ENCODE peak calls at places on chromosomes 1 and 21, in four cellular contexts. G is NT2/D1; Y is CD8-positive, alpha-beta memory T cell; C is fibroblast of lung. U is an unnamed sample.

GRCh38 chr1:112673589-112674439 is 645 bp upstream of the MOV10 start:
- DNase-seq in G (no peak), Y (no peak), C (peak; percentile 79), U (peak; percentile 37)

GRCh38 chr21:46202592-46203202 is 18.4 kb upstream of the SPATC1L start:
- DNase-seq in Y (peak; percentile 11), G (peak; percentile 87), C (no peak), U (no peak)

GRCh38 chr1:33302325-33302724 is 18.6 kb downstream of the A3GALT2 start:
- DNase-seq in Y (no peak), C (no peak), G (no peak), U (no peak)

GRCh38 chr1:51576085-51576444 is 40.8 kb upstream of the OSBPL9 start:
- DNase-seq in Y (no peak), C (no peak), G (no peak), U (no peak)

GRCh38 chr1:5513891-5514515 is 478.2 kb downstream of the NPHP4 start:
- DNase-seq in C (no peak), G (no peak), Y (no peak), U (no peak)

GRCh38 chr1:37850352-37850955 is 8.9 kb downstream of the MTF1 start:
- DNase-seq in C (no peak), Y (no peak), G (no peak), U (no peak)

GRCh38 chr1:117367769-117368059 is 465 bp downstream of the MAN1A2 start:
- DNase-seq in Y (no peak), C (no peak), G (no peak), U (peak; percentile 16)

GRCh38 chr1:228289239-228289849 is 81.5 kb downstream of the OBSCN start:
- DNase-seq in Y (peak; percentile 38), G (no peak), C (no peak), U (no peak)

GRCh38 chr21:35095859-35096291 is 46.8 kb upstream of the RUNX1 start:
- DNase-seq in G (no peak), C (peak; percentile 77), Y (no peak), U (no peak)

GRCh38 chr1:168972225-168972624 is 134.3 kb upstream of the ATP1B1 start:
- DNase-seq in G (no peak), C (no peak), Y (no peak), U (no peak)

GRCh38 chr1:223731076-223731770 is 18.9 kb downstream of the CAPN2 start:
- DNase-seq in G (no peak), Y (no peak), C (peak; percentile 74), U (no peak)

GRCh38 chr1:118223426-118223825 is 38.4 kb upstream of the SPAG17 start:
- DNase-seq in Y (no peak), C (no peak), G (peak; percentile 48), U (peak; percentile 71)

GRCh38 chr1:155064109-155064812 is 721 bp downstream of the EFNA4 start:
- DNase-seq in C (no peak), Y (no peak), G (no peak), U (peak; percentile 61)

GRCh38 chr21:42618713-42619112 is 34.7 kb upstream of the PDE9A start:
- DNase-seq in C (no peak), G (no peak), Y (no peak), U (no peak)

GRCh38 chr1:85611856-85612255 is 31.3 kb downstream of the CCN1 start:
- DNase-seq in Y (no peak), G (no peak), C (peak; percentile 99), U (no peak)

GRCh38 chr1:77639056-77639455 is 43.4 kb downstream of the ZZZ3 start:
- DNase-seq in G (no peak), Y (no peak), C (peak; percentile 45), U (no peak)

GRCh38 chr21:27206368-27206982 is 239.6 kb upstream of the ADAMTS5 start:
- DNase-seq in G (peak; percentile 67), Y (no peak), C (no peak), U (no peak)

GRCh38 chr1:111225717-111226400 is 1.7 kb upstream of the CHI3L2 start:
- DNase-seq in C (no peak), G (no peak), Y (no peak), U (peak; percentile 91)

GRCh38 chr1:29736582-29737188 is 500.4 kb downstream of the PTPRU start:
- DNase-seq in C (peak; percentile 65), Y (no peak), G (peak; percentile 77), U (no peak)

GRCh38 chr1:4932666-4933065 is 278.3 kb downstream of the AJAP1 start:
- DNase-seq in Y (no peak), C (no peak), G (no peak), U (no peak)

GRCh38 chr1:174872615-174873058 is 127.1 kb upstream of the CACYBP start:
- DNase-seq in Y (no peak), C (no peak), G (no peak), U (no peak)

GRCh38 chr1:2003564-2004131 is at the start of gene CFAP74:
- DNase-seq in C (peak; percentile 50), Y (no peak), G (peak; percentile 72), U (peak; percentile 90)

GRCh38 chr1:194104247-194104844 is 917.9 kb upstream of the B3GALT2 start:
- DNase-seq in Y (no peak), G (no peak), C (no peak), U (no peak)

GRCh38 chr1:41799723-41800122 is 119.0 kb downstream of the HIVEP3 start:
- DNase-seq in Y (no peak), C (peak; percentile 39), G (no peak), U (no peak)
- H3K4me1 ChIP-seq in Y (peaks cover 56% of the 10 kb centered on the region), C (no peaks in the 10 kb centered on the region), G (no peaks in the 10 kb centered on the region), U (no peaks in the 10 kb centered on the region)

DNA sequence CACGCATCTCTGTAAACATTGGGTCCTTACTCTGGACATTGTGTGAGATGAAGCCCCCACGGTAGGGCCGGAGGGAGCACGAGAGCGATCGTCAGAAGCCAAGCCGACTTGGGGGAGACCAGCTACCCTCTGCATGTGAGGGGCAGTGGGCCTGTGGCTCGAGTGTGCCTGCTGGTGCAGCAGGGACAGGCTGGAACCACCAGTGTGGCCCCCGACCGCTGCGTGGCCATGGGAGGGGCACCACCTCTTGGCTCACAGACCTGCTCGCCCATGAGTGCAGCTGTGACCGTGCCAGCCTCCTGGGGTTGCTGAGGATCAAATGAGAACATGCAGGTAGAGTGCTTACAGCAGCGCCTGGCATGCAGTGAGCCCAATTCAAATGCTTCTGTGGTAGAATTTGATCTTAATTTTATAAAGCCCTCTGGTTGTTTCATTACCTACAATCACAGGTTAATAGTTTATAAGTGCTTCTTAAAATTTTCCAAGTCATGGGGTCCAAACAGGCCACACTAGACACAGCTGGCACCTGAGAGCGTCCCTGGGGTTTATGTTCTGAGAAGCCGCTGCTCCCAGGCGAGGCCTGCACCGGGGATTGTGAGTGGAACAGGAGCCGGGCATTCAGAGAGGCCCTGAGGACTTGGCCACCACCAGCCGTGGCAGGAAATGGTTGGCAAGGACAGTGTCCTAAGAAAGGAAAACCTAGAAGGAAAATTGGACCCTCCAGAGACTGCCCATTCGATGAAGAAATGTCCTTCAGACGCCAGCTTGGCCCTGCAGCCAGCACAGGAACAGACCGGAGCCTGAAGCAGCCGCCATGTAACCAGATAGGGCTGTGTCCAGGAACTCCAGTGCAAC is 22.6 kb upstream of the ADARB1 start:
- DNase-seq in G (no peak), C (no peak), Y (peak; percentile 38), U (no peak)
- H3K4me3 ChIP-seq in G (no peak overlapping the region), C (no peak overlapping the region), Y (no peak overlapping the region), U (no peak overlapping the region)

GRCh38 chr1:214444159-214444939 is 107.1 kb downstream of the PTPN14 start:
- DNase-seq in Y (no peak), G (no peak), C (no peak), U (no peak)

GRCh38 chr1:214447557-214447871 is 103.9 kb downstream of the PTPN14 start:
- DNase-seq in C (peak; percentile 23), Y (no peak), G (no peak), U (no peak)

GRCh38 chr1:214445846-214446614 is 105.4 kb downstream of the PTPN14 start:
- DNase-seq in Y (no peak), C (peak; percentile 87), G (no peak), U (peak; percentile 78)

GRCh38 chr1:214446772-214447556 is 104.4 kb downstream of the PTPN14 start:
- DNase-seq in C (peak; percentile 84), G (peak; percentile 96), Y (no peak), U (peak; percentile 47)

DNA sequence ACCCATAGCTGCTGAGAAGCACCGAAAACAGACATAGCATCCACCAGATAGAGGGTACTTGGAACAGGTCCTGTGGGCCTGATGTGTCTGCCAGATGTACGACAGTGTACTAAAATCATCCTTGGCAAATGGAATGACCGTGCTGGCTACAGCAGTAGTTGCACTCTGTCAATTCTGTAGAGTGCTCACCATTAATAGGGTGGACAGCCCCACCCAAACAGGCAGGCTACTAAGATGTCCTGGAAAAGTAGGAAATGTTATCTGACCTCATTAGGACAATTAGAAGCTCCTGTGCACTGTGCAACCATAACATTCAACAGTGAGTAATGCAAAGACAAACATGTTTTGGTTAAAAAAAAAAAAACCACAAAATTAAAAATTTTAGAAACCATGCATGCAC is 106.2 kb downstream of the PTPN14 start:
- DNase-seq in Y (no peak), C (peak; percentile 42), G (no peak), U (no peak)
- H3K4me1 ChIP-seq in Y (no peaks in the 10 kb centered on the region), C (peaks cover 22% of the 10 kb centered on the region), G (peaks cover 1% of the 10 kb centered on the region), U (peaks cover 31% of the 10 kb centered on the region)

GRCh38 chr1:21436488-21437340 is 3.2 kb upstream of the NBPF3 start:
- DNase-seq in C (no peak), G (no peak), Y (no peak), U (peak; percentile 26)
- H3K4me3 ChIP-seq in C (peak overlapping the region; percentile 31), G (peak overlapping the region; percentile 30), Y (no peak overlapping the region), U (no peak overlapping the region)

GRCh38 chr1:54851406-54851805 is 35.6 kb downstream of the DHCR24 start:
- DNase-seq in Y (no peak), C (no peak), G (no peak), U (no peak)

GRCh38 chr1:54851928-54852524 is 35.0 kb downstream of the DHCR24 start:
- DNase-seq in G (no peak), C (no peak), Y (no peak), U (no peak)

GRCh38 chr1:54853096-54853792 is 33.8 kb downstream of the DHCR24 start:
- DNase-seq in C (no peak), Y (no peak), G (no peak), U (no peak)

GRCh38 chr1:54854376-54855020 is 32.5 kb downstream of the DHCR24 start:
- DNase-seq in Y (no peak), G (no peak), C (no peak), U (no peak)

GRCh38 chr1:54853793-54854370 is 33.1 kb downstream of the DHCR24 start:
- DNase-seq in C (no peak), Y (no peak), G (no peak), U (no peak)
- H3K4me1 ChIP-seq in C (peaks cover 21% of the 10 kb centered on the region), Y (no peaks in the 10 kb centered on the region), G (peaks cover 7% of the 10 kb centered on the region), U (no peaks in the 10 kb centered on the region)

GRCh38 chr1:172143384-172144025 is 277.0 kb upstream of the C1orf105 start:
- DNase-seq in G (no peak), Y (no peak), C (peak; percentile 89), U (no peak)
- H3K4me3 ChIP-seq in G (no peak overlapping the region), Y (no peak overlapping the region), C (peak overlapping the region; percentile 95), U (no peak overlapping the region)

DNA sequence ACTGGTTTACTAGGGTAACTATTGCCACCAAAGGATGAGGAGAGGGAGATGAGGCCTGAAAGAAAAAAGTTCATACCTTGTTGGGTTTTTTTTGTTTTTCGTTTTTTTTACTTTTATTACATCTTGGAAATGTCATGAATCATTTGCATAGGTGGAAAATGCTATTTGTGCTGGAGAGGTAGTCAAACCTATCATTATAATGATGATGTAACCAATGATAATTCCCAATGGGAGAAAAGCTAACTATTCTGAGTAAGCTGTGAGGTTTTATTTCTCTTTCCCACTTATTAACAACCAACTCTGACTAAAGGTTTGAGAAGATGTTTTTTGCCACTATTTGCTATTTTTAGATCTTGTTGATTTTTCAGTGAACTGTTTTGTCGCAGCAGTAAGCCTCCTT is 29.0 kb downstream of the SH3GLB1 start:
- DNase-seq in C (no peak), Y (no peak), G (no peak), U (no peak)
- H3K4me1 ChIP-seq in C (no peaks in the 10 kb centered on the region), Y (no peaks in the 10 kb centered on the region), G (no peaks in the 10 kb centered on the region), U (no peaks in the 10 kb centered on the region)

GRCh38 chr1:58815069-58815679 is 31.3 kb upstream of the JUN start:
- DNase-seq in C (peak; percentile 90), G (peak; percentile 74), Y (peak; percentile 74), U (peak; percentile 83)
- H3K4me3 ChIP-seq in C (peak overlapping the region; percentile 60), G (peak overlapping the region; percentile 59), Y (peak overlapping the region; percentile 83), U (peak overlapping the region; percentile 38)